ENCODE peak calls at places on chromosome 22, in eight cellular contexts. One of them, this sample, is unnamed.
A peak's percentile ranks its signal among the peaks of the same experiment; 100 is the strongest.

GRCh38 chr22:49784987-49785614 is 42.6 kb downstream of the BRD1 start:
- DNase-seq in A549: no peak
- DNase-seq in astrocyte: no peak
- DNase-seq in HCT116: no peak
- DNase-seq in OCI-LY7: no peak
- DNase-seq in H9: no peak
- DNase-seq in GM23338: no peak
- DNase-seq in MM.1S: no peak
- DNase-seq in this sample: no peak

GRCh38 chr22:44372611-44373010 is 59.9 kb upstream of the SHISAL1 start:
- DNase-seq in A549: no peak
- DNase-seq in astrocyte: no peak
- DNase-seq in HCT116: no peak
- DNase-seq in OCI-LY7: no peak
- DNase-seq in H9: no peak
- DNase-seq in GM23338: no peak
- DNase-seq in MM.1S: no peak
- DNase-seq in this sample: no peak

GRCh38 chr22:47498969-47499368 is 736.5 kb downstream of the TBC1D22A start:
- DNase-seq in A549: no peak
- DNase-seq in astrocyte: no peak
- DNase-seq in HCT116: no peak
- DNase-seq in OCI-LY7: no peak
- DNase-seq in H9: no peak
- DNase-seq in GM23338: no peak
- DNase-seq in MM.1S: no peak
- DNase-seq in this sample: no peak

GRCh38 chr22:20887375-20887774 is 28.6 kb downstream of the SNAP29 start:
- DNase-seq in A549: peak; percentile 6
- DNase-seq in astrocyte: no peak
- DNase-seq in HCT116: no peak
- DNase-seq in OCI-LY7: no peak
- DNase-seq in H9: no peak
- DNase-seq in GM23338: no peak
- DNase-seq in MM.1S: no peak
- DNase-seq in this sample: no peak

GRCh38 chr22:47207387-47207786 is 444.9 kb downstream of the TBC1D22A start:
- DNase-seq in A549: no peak
- DNase-seq in astrocyte: no peak
- DNase-seq in HCT116: no peak
- DNase-seq in OCI-LY7: no peak
- DNase-seq in H9: no peak
- DNase-seq in GM23338: no peak
- DNase-seq in MM.1S: no peak
- DNase-seq in this sample: no peak

GRCh38 chr22:18109410-18110193 is 1.0 kb upstream of the TUBA8 start:
- DNase-seq in A549: no peak
- DNase-seq in astrocyte: no peak
- DNase-seq in HCT116: no peak
- DNase-seq in OCI-LY7: no peak
- DNase-seq in H9: no peak
- DNase-seq in GM23338: no peak
- DNase-seq in MM.1S: no peak
- DNase-seq in this sample: no peak

GRCh38 chr22:43094085-43094484 is 4.9 kb upstream of the TTLL1 start:
- DNase-seq in A549: peak; percentile 60
- DNase-seq in astrocyte: no peak
- DNase-seq in HCT116: no peak
- DNase-seq in OCI-LY7: peak; percentile 79
- DNase-seq in H9: peak; percentile 57
- DNase-seq in GM23338: no peak
- DNase-seq in MM.1S: no peak
- DNase-seq in this sample: no peak

GRCh38 chr22:28882545-28882877 is 861 bp upstream of the ZNRF3 start:
- DNase-seq in A549: no peak
- DNase-seq in astrocyte: no peak
- DNase-seq in HCT116: peak; percentile 8
- DNase-seq in OCI-LY7: peak; percentile 43
- DNase-seq in H9: no peak
- DNase-seq in GM23338: peak; percentile 28
- DNase-seq in MM.1S: peak; percentile 23
- DNase-seq in this sample: peak; percentile 44

GRCh38 chr22:34722901-34723300 is 343.1 kb upstream of the ISX start:
- DNase-seq in A549: no peak
- DNase-seq in astrocyte: no peak
- DNase-seq in HCT116: no peak
- DNase-seq in OCI-LY7: no peak
- DNase-seq in H9: no peak
- DNase-seq in GM23338: no peak
- DNase-seq in MM.1S: no peak
- DNase-seq in this sample: no peak

GRCh38 chr22:29625090-29625825 is 21.8 kb downstream of the NF2 start:
- DNase-seq in A549: peak; percentile 69
- DNase-seq in astrocyte: peak; percentile 69
- DNase-seq in HCT116: no peak
- DNase-seq in OCI-LY7: peak; percentile 60
- DNase-seq in H9: no peak
- DNase-seq in GM23338: peak; percentile 61
- DNase-seq in MM.1S: peak; percentile 48
- DNase-seq in this sample: peak; percentile 80

GRCh38 chr22:19271856-19272535 is 19.5 kb downstream of the CLTCL1 start:
- DNase-seq in A549: peak; percentile 90
- DNase-seq in astrocyte: peak; percentile 68
- DNase-seq in HCT116: no peak
- DNase-seq in OCI-LY7: no peak
- DNase-seq in H9: no peak
- DNase-seq in GM23338: no peak
- DNase-seq in MM.1S: no peak
- DNase-seq in this sample: peak; percentile 12

GRCh38 chr22:26835929-26836528 is 178.6 kb downstream of the MIAT start:
- DNase-seq in A549: peak; percentile 51
- DNase-seq in astrocyte: no peak
- DNase-seq in HCT116: peak; percentile 33
- DNase-seq in OCI-LY7: peak; percentile 61
- DNase-seq in H9: peak; percentile 84
- DNase-seq in GM23338: peak; percentile 94
- DNase-seq in MM.1S: peak; percentile 44
- DNase-seq in this sample: peak; percentile 34

GRCh38 chr22:31583861-31584485 is 78.0 kb downstream of the PISD start:
- DNase-seq in A549: no peak
- DNase-seq in astrocyte: peak; percentile 38
- DNase-seq in HCT116: no peak
- DNase-seq in OCI-LY7: no peak
- DNase-seq in H9: no peak
- DNase-seq in GM23338: no peak
- DNase-seq in MM.1S: no peak
- DNase-seq in this sample: peak; percentile 57
- H3K4me2 ChIP-seq in A549: no peak overlapping the region
- H3K4me2 ChIP-seq in astrocyte: peak overlapping the region; percentile 60
- H3K4me2 ChIP-seq in HCT116: no peak overlapping the region
- H3K4me2 ChIP-seq in OCI-LY7: no peak overlapping the region
- H3K4me2 ChIP-seq in H9: no peak overlapping the region
- H3K4me2 ChIP-seq in GM23338: no peak overlapping the region
- H3K4me2 ChIP-seq in MM.1S: peak overlapping the region; percentile 58
- H3K4me2 ChIP-seq in this sample: no peak overlapping the region

GRCh38 chr22:36323855-36324331 is 63.9 kb downstream of the MYH9 start:
- DNase-seq in A549: no peak
- DNase-seq in astrocyte: peak; percentile 64
- DNase-seq in HCT116: no peak
- DNase-seq in OCI-LY7: no peak
- DNase-seq in H9: no peak
- DNase-seq in GM23338: no peak
- DNase-seq in MM.1S: no peak
- DNase-seq in this sample: peak; percentile 44

GRCh38 chr22:36323182-36323854 is 64.4 kb downstream of the MYH9 start:
- DNase-seq in A549: no peak
- DNase-seq in astrocyte: peak; percentile 71
- DNase-seq in HCT116: no peak
- DNase-seq in OCI-LY7: no peak
- DNase-seq in H9: no peak
- DNase-seq in GM23338: no peak
- DNase-seq in MM.1S: no peak
- DNase-seq in this sample: peak; percentile 71

GRCh38 chr22:36324414-36324813 is 63.4 kb downstream of the MYH9 start:
- DNase-seq in A549: no peak
- DNase-seq in astrocyte: no peak
- DNase-seq in HCT116: no peak
- DNase-seq in OCI-LY7: no peak
- DNase-seq in H9: no peak
- DNase-seq in GM23338: no peak
- DNase-seq in MM.1S: no peak
- DNase-seq in this sample: no peak

GRCh38 chr22:36326178-36327161 is 61.3 kb downstream of the MYH9 start:
- DNase-seq in A549: no peak
- DNase-seq in astrocyte: no peak
- DNase-seq in HCT116: no peak
- DNase-seq in OCI-LY7: no peak
- DNase-seq in H9: no peak
- DNase-seq in GM23338: no peak
- DNase-seq in MM.1S: no peak
- DNase-seq in this sample: no peak

DNA sequence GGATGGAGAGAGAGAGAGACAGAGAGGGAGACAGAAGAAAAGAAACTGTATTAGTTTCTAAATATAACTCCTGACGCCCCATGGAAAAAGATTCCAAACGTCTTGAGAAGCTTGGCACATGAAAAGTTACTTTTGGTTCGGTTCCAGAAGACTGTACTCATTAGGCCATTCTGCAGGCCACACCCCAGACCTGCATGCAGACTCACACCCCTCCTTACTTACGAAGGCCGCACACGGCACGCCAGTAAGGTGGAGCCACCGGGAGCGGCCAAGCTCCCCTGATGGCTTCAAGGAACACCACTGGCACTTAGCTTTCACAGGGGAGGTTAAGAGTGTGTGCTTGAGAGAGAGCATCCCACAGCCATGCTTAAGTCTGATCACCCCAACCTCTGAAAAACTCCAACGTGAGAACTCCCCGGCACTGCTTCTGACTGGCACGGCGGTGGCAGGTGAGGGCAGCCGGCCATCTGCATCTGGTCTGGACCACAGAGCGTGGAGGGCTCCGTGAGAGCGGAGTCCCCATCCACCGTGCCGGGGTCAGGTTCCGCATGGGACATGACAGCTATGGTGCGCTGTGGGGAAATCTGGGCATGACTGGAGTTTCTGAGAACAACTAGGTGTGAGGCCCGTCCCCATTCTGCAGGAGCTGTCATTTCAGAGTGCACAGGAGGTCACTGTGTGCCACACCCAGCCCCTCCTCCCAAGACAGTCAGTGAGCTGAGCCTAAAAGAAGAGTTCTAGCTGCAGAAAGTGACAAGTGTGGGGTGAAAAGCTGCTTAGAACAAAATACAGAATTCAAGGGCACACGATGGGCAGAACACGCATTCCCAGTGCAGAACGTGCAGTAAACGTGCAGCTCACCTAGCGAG is 62.4 kb downstream of the MYH9 start:
- DNase-seq in A549: no peak
- DNase-seq in astrocyte: peak; percentile 98
- DNase-seq in HCT116: no peak
- DNase-seq in OCI-LY7: no peak
- DNase-seq in H9: no peak
- DNase-seq in GM23338: no peak
- DNase-seq in MM.1S: no peak
- DNase-seq in this sample: peak; percentile 59
- H3K4me2 ChIP-seq in A549: peak overlapping the region; percentile 23
- H3K4me2 ChIP-seq in astrocyte: peak overlapping the region; percentile 61
- H3K4me2 ChIP-seq in HCT116: no peak overlapping the region
- H3K4me2 ChIP-seq in OCI-LY7: no peak overlapping the region
- H3K4me2 ChIP-seq in H9: no peak overlapping the region
- H3K4me2 ChIP-seq in GM23338: no peak overlapping the region
- H3K4me2 ChIP-seq in MM.1S: no peak overlapping the region
- H3K4me2 ChIP-seq in this sample: no peak overlapping the region

GRCh38 chr22:38827510-38827909 is 16.3 kb downstream of the NPTXR start:
- DNase-seq in A549: no peak
- DNase-seq in astrocyte: no peak
- DNase-seq in HCT116: no peak
- DNase-seq in OCI-LY7: no peak
- DNase-seq in H9: no peak
- DNase-seq in GM23338: no peak
- DNase-seq in MM.1S: no peak
- DNase-seq in this sample: no peak

GRCh38 chr22:38828616-38829205 is 15.1 kb downstream of the NPTXR start:
- DNase-seq in A549: no peak
- DNase-seq in astrocyte: no peak
- DNase-seq in HCT116: no peak
- DNase-seq in OCI-LY7: no peak
- DNase-seq in H9: no peak
- DNase-seq in GM23338: no peak
- DNase-seq in MM.1S: no peak
- DNase-seq in this sample: no peak

GRCh38 chr22:38828191-38828590 is 15.6 kb downstream of the NPTXR start:
- DNase-seq in A549: no peak
- DNase-seq in astrocyte: no peak
- DNase-seq in HCT116: no peak
- DNase-seq in OCI-LY7: no peak
- DNase-seq in H9: no peak
- DNase-seq in GM23338: no peak
- DNase-seq in MM.1S: no peak
- DNase-seq in this sample: no peak

GRCh38 chr22:38826386-38826785 is 17.4 kb downstream of the NPTXR start:
- DNase-seq in A549: no peak
- DNase-seq in astrocyte: no peak
- DNase-seq in HCT116: no peak
- DNase-seq in OCI-LY7: no peak
- DNase-seq in H9: no peak
- DNase-seq in GM23338: no peak
- DNase-seq in MM.1S: no peak
- DNase-seq in this sample: no peak

DNA sequence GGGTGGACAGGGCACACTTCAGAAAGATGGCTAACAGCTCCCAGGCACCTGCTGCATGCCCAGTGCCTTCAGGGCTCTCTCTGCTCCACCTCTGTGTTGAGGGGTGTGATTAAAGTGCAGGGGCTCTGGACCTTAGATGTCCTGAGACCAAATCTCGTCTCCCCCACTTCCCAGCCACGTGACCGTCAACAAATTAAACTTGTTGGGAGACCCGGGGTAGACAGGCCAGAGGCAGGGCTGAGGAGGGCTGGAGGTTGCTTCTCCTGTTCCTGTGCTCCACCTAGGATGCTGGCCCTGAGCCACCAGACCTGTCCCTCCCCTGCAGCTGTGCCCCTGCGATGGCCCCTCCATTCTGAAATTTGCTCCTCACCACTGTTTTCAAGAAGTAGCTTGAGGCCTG is 17.0 kb downstream of the NPTXR start:
- DNase-seq in A549: no peak
- DNase-seq in astrocyte: no peak
- DNase-seq in HCT116: no peak
- DNase-seq in OCI-LY7: no peak
- DNase-seq in H9: no peak
- DNase-seq in GM23338: no peak
- DNase-seq in MM.1S: no peak
- DNase-seq in this sample: no peak
- H3K4me2 ChIP-seq in A549: no peak overlapping the region
- H3K4me2 ChIP-seq in astrocyte: no peak overlapping the region
- H3K4me2 ChIP-seq in HCT116: no peak overlapping the region
- H3K4me2 ChIP-seq in OCI-LY7: no peak overlapping the region
- H3K4me2 ChIP-seq in H9: no peak overlapping the region
- H3K4me2 ChIP-seq in GM23338: no peak overlapping the region
- H3K4me2 ChIP-seq in MM.1S: no peak overlapping the region
- H3K4me2 ChIP-seq in this sample: no peak overlapping the region

GRCh38 chr22:25402501-25403283 is 161.8 kb upstream of the GRK3 start:
- DNase-seq in A549: no peak
- DNase-seq in astrocyte: peak; percentile 61
- DNase-seq in HCT116: no peak
- DNase-seq in OCI-LY7: no peak
- DNase-seq in H9: no peak
- DNase-seq in GM23338: no peak
- DNase-seq in MM.1S: no peak
- DNase-seq in this sample: peak; percentile 36
- H3K4me2 ChIP-seq in A549: peak overlapping the region; percentile 98
- H3K4me2 ChIP-seq in astrocyte: peak overlapping the region; percentile 89
- H3K4me2 ChIP-seq in HCT116: peak overlapping the region; percentile 96
- H3K4me2 ChIP-seq in OCI-LY7: peak overlapping the region; percentile 93
- H3K4me2 ChIP-seq in H9: no peak overlapping the region
- H3K4me2 ChIP-seq in GM23338: peak overlapping the region; percentile 83
- H3K4me2 ChIP-seq in MM.1S: no peak overlapping the region
- H3K4me2 ChIP-seq in this sample: peak overlapping the region; percentile 54

This sample was measured in mesenchymal stem cell.